ENCODE peak calls at places on chromosomes 13 and 19, in nine cellular contexts. K is NCI-H2081; I is left lobe of liver; H is H4; D is foreskin melanocyte; M is stimulated activated CD4-positive, alpha-beta T cell treated with anti-CD3 and anti-CD28 coated beads, Interleukin-1b, Interleukin-23, amount 100 ng/mL, for 24 hours; Y is OCI-LY7; W is hypothalamus; E is cortex of kidney. R is an unnamed sample.

GRCh38 chr19:34519602-34520001 is 38.0 kb downstream of the WTIP start:
- DNase-seq in W (no peak), D (no peak), M (no peak), H (no peak), E (no peak), I (no peak), Y (no peak), K (no peak), R (no peak)

GRCh38 chr13:21913010-21913409 is 242.1 kb downstream of the FGF9 start:
- DNase-seq in M (no peak), W (no peak), E (no peak), H (no peak), D (no peak), K (peak; percentile 31), Y (no peak), I (no peak), R (no peak)

GRCh38 chr19:39831679-39832078 is 2.3 kb downstream of the DYRK1B start:
- DNase-seq in Y (no peak), W (no peak), D (no peak), K (no peak), E (no peak), H (no peak), I (no peak), M (no peak), R (no peak)

GRCh38 chr13:98796798-98797197 is 44.3 kb upstream of the SLC15A1 start:
- DNase-seq in W (no peak), E (no peak), D (no peak), Y (no peak), M (no peak), K (no peak), H (no peak), I (no peak), R (no peak)

GRCh38 chr13:32314271-32314967 is 744 bp downstream of the ZAR1L start:
- DNase-seq in Y (no peak), D (no peak), K (no peak), M (no peak), E (no peak), I (peak; percentile 50), H (no peak), W (no peak), R (no peak)

GRCh38 chr19:48745208-48745995 is 1.3 kb downstream of the IZUMO1 start:
- DNase-seq in H (peak; percentile 58), W (peak; percentile 1), E (no peak), K (peak; percentile 36), Y (peak; percentile 77), I (no peak), D (peak; percentile 60), M (peak; percentile 21), R (peak; percentile 72)

GRCh38 chr19:45553464-45553863 is 31.1 kb downstream of the OPA3 start:
- DNase-seq in K (no peak), E (no peak), H (no peak), W (no peak), D (no peak), Y (no peak), M (no peak), I (no peak), R (peak; percentile 70)

GRCh38 chr19:43610493-43610892 is 1.4 kb upstream of the SRRM5 start:
- DNase-seq in I (no peak), K (no peak), E (no peak), M (no peak), W (no peak), Y (no peak), D (no peak), H (no peak), R (no peak)

GRCh38 chr13:36848228-36848982 is 29.4 kb downstream of the RFXAP start:
- DNase-seq in W (no peak), H (peak; percentile 5), D (no peak), K (peak; percentile 47), I (no peak), Y (peak; percentile 29), E (no peak), M (no peak), R (no peak)